ENCODE peak calls at places on chromosomes 7 and 10, in eight cellular contexts. One of them, this sample, is unnamed.

GRCh38 chr10:103276941-103277712 is at the start of gene INA:
- DNase-seq in mammary epithelial cell: peak; percentile 54
- DNase-seq in PC-3: no peak
- DNase-seq in neural progenitor cell: peak; percentile 94
- DNase-seq in mesendoderm: peak; percentile 87
- DNase-seq in IMR-90: peak; percentile 61
- DNase-seq in mesenchymal stem cell: peak; percentile 57
- DNase-seq in SK-N-SH: peak; percentile 97
- DNase-seq in this sample: peak; percentile 50

GRCh38 chr10:1420663-1421362 is 316.5 kb downstream of the ADARB2 start:
- DNase-seq in mesenchymal stem cell: peak; percentile 10
- DNase-seq in PC-3: peak; percentile 40
- DNase-seq in mesendoderm: peak; percentile 93
- DNase-seq in mammary epithelial cell: peak; percentile 31
- DNase-seq in neural progenitor cell: peak; percentile 87
- DNase-seq in SK-N-SH: peak; percentile 85
- DNase-seq in IMR-90: no peak
- DNase-seq in this sample: peak; percentile 60

GRCh38 chr7:86949052-86949778 is 110.2 kb downstream of the ELAPOR2 start:
- DNase-seq in mesenchymal stem cell: no peak
- DNase-seq in SK-N-SH: no peak
- DNase-seq in IMR-90: no peak
- DNase-seq in neural progenitor cell: peak; percentile 27
- DNase-seq in PC-3: no peak
- DNase-seq in mesendoderm: no peak
- DNase-seq in mammary epithelial cell: no peak
- DNase-seq in this sample: no peak

GRCh38 chr7:107742678-107743566 is 1.0 kb upstream of the CBLL1 start:
- DNase-seq in mesendoderm: peak; percentile 86
- DNase-seq in PC-3: no peak
- DNase-seq in mammary epithelial cell: no peak
- DNase-seq in mesenchymal stem cell: no peak
- DNase-seq in neural progenitor cell: peak; percentile 80
- DNase-seq in IMR-90: no peak
- DNase-seq in SK-N-SH: peak; percentile 60
- DNase-seq in this sample: peak; percentile 62

GRCh38 chr7:99618726-99619125 is 2.0 kb downstream of the ZSCAN25 start:
- DNase-seq in IMR-90: peak; percentile 75
- DNase-seq in SK-N-SH: no peak
- DNase-seq in neural progenitor cell: no peak
- DNase-seq in mesendoderm: peak; percentile 73
- DNase-seq in mammary epithelial cell: peak; percentile 96
- DNase-seq in PC-3: peak; percentile 94
- DNase-seq in mesenchymal stem cell: peak; percentile 79
- DNase-seq in this sample: no peak

GRCh38 chr7:43655584-43655983 is 72.7 kb downstream of the STK17A start:
- DNase-seq in PC-3: peak; percentile 36
- DNase-seq in neural progenitor cell: no peak
- DNase-seq in mesendoderm: no peak
- DNase-seq in IMR-90: no peak
- DNase-seq in SK-N-SH: no peak
- DNase-seq in mammary epithelial cell: no peak
- DNase-seq in mesenchymal stem cell: no peak
- DNase-seq in this sample: no peak

GRCh38 chr7:151304856-151305255 is 36.8 kb upstream of the NUB1 start:
- DNase-seq in mesendoderm: peak; percentile 90
- DNase-seq in mesenchymal stem cell: peak; percentile 35
- DNase-seq in mammary epithelial cell: no peak
- DNase-seq in PC-3: peak; percentile 2
- DNase-seq in SK-N-SH: no peak
- DNase-seq in neural progenitor cell: peak; percentile 34
- DNase-seq in IMR-90: no peak
- DNase-seq in this sample: peak; percentile 28

GRCh38 chr7:69903410-69903809 is 305.1 kb downstream of the AUTS2 start:
- DNase-seq in PC-3: no peak
- DNase-seq in mammary epithelial cell: no peak
- DNase-seq in SK-N-SH: no peak
- DNase-seq in mesendoderm: no peak
- DNase-seq in neural progenitor cell: no peak
- DNase-seq in IMR-90: no peak
- DNase-seq in mesenchymal stem cell: no peak
- DNase-seq in this sample: no peak

GRCh38 chr7:128410092-128410665 is 397 bp upstream of the IMPDH1 start:
- DNase-seq in neural progenitor cell: peak; percentile 81
- DNase-seq in IMR-90: peak; percentile 81
- DNase-seq in PC-3: peak; percentile 62
- DNase-seq in SK-N-SH: peak; percentile 81
- DNase-seq in mesenchymal stem cell: peak; percentile 92
- DNase-seq in mammary epithelial cell: peak; percentile 82
- DNase-seq in mesendoderm: peak; percentile 64
- DNase-seq in this sample: no peak

GRCh38 chr7:80711521-80711920 is 73.1 kb downstream of the CD36 start:
- DNase-seq in PC-3: peak; percentile 49
- DNase-seq in mammary epithelial cell: peak; percentile 50
- DNase-seq in neural progenitor cell: no peak
- DNase-seq in mesenchymal stem cell: no peak
- DNase-seq in IMR-90: peak; percentile 73
- DNase-seq in SK-N-SH: no peak
- DNase-seq in mesendoderm: peak; percentile 32
- DNase-seq in this sample: no peak

GRCh38 chr7:99380823-99381663 is 6.5 kb downstream of the ARPC1B start:
- DNase-seq in SK-N-SH: peak; percentile 30
- DNase-seq in mesendoderm: no peak
- DNase-seq in neural progenitor cell: no peak
- DNase-seq in mammary epithelial cell: peak; percentile 30
- DNase-seq in mesenchymal stem cell: no peak
- DNase-seq in IMR-90: no peak
- DNase-seq in PC-3: no peak
- DNase-seq in this sample: no peak

GRCh38 chr10:24360286-24361127 is 151.6 kb downstream of the KIAA1217 start:
- DNase-seq in mesenchymal stem cell: peak; percentile 47
- DNase-seq in SK-N-SH: peak; percentile 68
- DNase-seq in PC-3: peak; percentile 77
- DNase-seq in mammary epithelial cell: peak; percentile 67
- DNase-seq in mesendoderm: peak; percentile 75
- DNase-seq in IMR-90: peak; percentile 73
- DNase-seq in neural progenitor cell: peak; percentile 80
- DNase-seq in this sample: peak; percentile 33

GRCh38 chr10:92110039-92110794 is 180.7 kb downstream of the CPEB3 start:
- DNase-seq in IMR-90: peak; percentile 73
- DNase-seq in neural progenitor cell: no peak
- DNase-seq in mammary epithelial cell: peak; percentile 27
- DNase-seq in mesendoderm: no peak
- DNase-seq in PC-3: peak; percentile 39
- DNase-seq in mesenchymal stem cell: peak; percentile 71
- DNase-seq in SK-N-SH: no peak
- DNase-seq in this sample: no peak

GRCh38 chr10:58698777-58699356 is 186.2 kb downstream of the BICC1 start:
- DNase-seq in mesenchymal stem cell: no peak
- DNase-seq in SK-N-SH: peak; percentile 54
- DNase-seq in neural progenitor cell: peak; percentile 16
- DNase-seq in PC-3: no peak
- DNase-seq in mesendoderm: no peak
- DNase-seq in mammary epithelial cell: no peak
- DNase-seq in IMR-90: no peak
- DNase-seq in this sample: no peak

GRCh38 chr10:127833804-127834203 is 58.9 kb downstream of the CLRN3 start:
- DNase-seq in mesendoderm: no peak
- DNase-seq in mammary epithelial cell: no peak
- DNase-seq in IMR-90: no peak
- DNase-seq in mesenchymal stem cell: no peak
- DNase-seq in PC-3: no peak
- DNase-seq in neural progenitor cell: no peak
- DNase-seq in SK-N-SH: no peak
- DNase-seq in this sample: no peak

GRCh38 chr7:116801092-116801710 is 61.2 kb upstream of the CAPZA2 start:
- DNase-seq in IMR-90: peak; percentile 87
- DNase-seq in mesendoderm: no peak
- DNase-seq in PC-3: peak; percentile 73
- DNase-seq in SK-N-SH: no peak
- DNase-seq in mesenchymal stem cell: peak; percentile 68
- DNase-seq in neural progenitor cell: no peak
- DNase-seq in mammary epithelial cell: peak; percentile 85
- DNase-seq in this sample: no peak

GRCh38 chr7:116802144-116802747 is 60.1 kb upstream of the CAPZA2 start:
- DNase-seq in neural progenitor cell: peak; percentile 67
- DNase-seq in mesendoderm: no peak
- DNase-seq in SK-N-SH: no peak
- DNase-seq in mammary epithelial cell: no peak
- DNase-seq in PC-3: no peak
- DNase-seq in IMR-90: peak; percentile 25
- DNase-seq in mesenchymal stem cell: no peak
- DNase-seq in this sample: no peak

GRCh38 chr7:116800594-116800993 is 61.8 kb upstream of the CAPZA2 start:
- DNase-seq in IMR-90: no peak
- DNase-seq in PC-3: no peak
- DNase-seq in mesenchymal stem cell: no peak
- DNase-seq in neural progenitor cell: no peak
- DNase-seq in SK-N-SH: no peak
- DNase-seq in mesendoderm: no peak
- DNase-seq in mammary epithelial cell: peak; percentile 23
- DNase-seq in this sample: no peak

GRCh38 chr7:116804459-116804858 is 57.9 kb upstream of the CAPZA2 start:
- DNase-seq in mesenchymal stem cell: no peak
- DNase-seq in mammary epithelial cell: no peak
- DNase-seq in SK-N-SH: no peak
- DNase-seq in IMR-90: no peak
- DNase-seq in neural progenitor cell: no peak
- DNase-seq in PC-3: no peak
- DNase-seq in mesendoderm: no peak
- DNase-seq in this sample: no peak

DNA sequence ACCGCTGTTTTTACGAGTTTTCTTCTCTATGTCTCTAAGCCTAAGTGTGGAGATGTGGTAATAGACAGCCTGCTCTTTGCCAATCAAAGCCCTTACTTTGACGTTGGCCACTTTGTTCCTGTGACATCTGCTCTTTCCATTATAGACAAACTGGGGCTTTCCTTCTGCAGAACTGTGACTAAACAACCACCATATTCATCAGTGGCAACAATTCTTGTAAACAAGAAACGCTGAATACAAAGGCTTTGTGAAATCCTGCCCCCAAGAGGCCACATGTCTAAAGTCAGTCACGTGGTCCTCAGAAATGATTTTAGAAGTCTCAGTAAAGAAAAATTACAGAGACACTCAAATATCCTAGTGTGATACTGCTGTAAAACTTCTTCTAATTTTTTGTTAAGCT is 59.6 kb upstream of the CAPZA2 start:
- DNase-seq in neural progenitor cell: peak; percentile 48
- DNase-seq in mesenchymal stem cell: peak; percentile 86
- DNase-seq in mesendoderm: peak; percentile 66
- DNase-seq in SK-N-SH: peak; percentile 33
- DNase-seq in PC-3: peak; percentile 74
- DNase-seq in IMR-90: peak; percentile 80
- DNase-seq in mammary epithelial cell: peak; percentile 80
- DNase-seq in this sample: no peak
- H3K9ac ChIP-seq in neural progenitor cell: no peak overlapping the region
- H3K9ac ChIP-seq in mesenchymal stem cell: peak overlapping the region; percentile 41
- H3K9ac ChIP-seq in mesendoderm: no peak overlapping the region
- H3K9ac ChIP-seq in SK-N-SH: no peak overlapping the region
- H3K9ac ChIP-seq in PC-3: no peak overlapping the region
- H3K9ac ChIP-seq in IMR-90: no peak overlapping the region
- H3K9ac ChIP-seq in mammary epithelial cell: peak overlapping the region; percentile 68
- H3K9ac ChIP-seq in this sample: no peak overlapping the region

GRCh38 chr7:30575910-30576309 is 18.8 kb upstream of the GARS1 start:
- DNase-seq in neural progenitor cell: no peak
- DNase-seq in PC-3: peak; percentile 5
- DNase-seq in mesenchymal stem cell: no peak
- DNase-seq in SK-N-SH: no peak
- DNase-seq in mammary epithelial cell: no peak
- DNase-seq in IMR-90: no peak
- DNase-seq in mesendoderm: peak; percentile 42
- DNase-seq in this sample: no peak
- H3K36me3 ChIP-seq in neural progenitor cell: peaks cover 13% of the 10 kb centered on the region
- H3K36me3 ChIP-seq in PC-3: peaks cover 61% of the 10 kb centered on the region
- H3K36me3 ChIP-seq in mesenchymal stem cell: peaks cover 88% of the 10 kb centered on the region
- H3K36me3 ChIP-seq in SK-N-SH: peaks cover 92% of the 10 kb centered on the region
- H3K36me3 ChIP-seq in mammary epithelial cell: peaks cover 3% of the 10 kb centered on the region
- H3K36me3 ChIP-seq in IMR-90: peaks cover 26% of the 10 kb centered on the region
- H3K36me3 ChIP-seq in mesendoderm: no peaks in the 10 kb centered on the region
- H3K36me3 ChIP-seq in this sample: peaks cover 27% of the 10 kb centered on the region

GRCh38 chr7:34296663-34297062 is 361.4 kb upstream of the NPSR1 start:
- DNase-seq in IMR-90: peak; percentile 44
- DNase-seq in mesendoderm: no peak
- DNase-seq in SK-N-SH: no peak
- DNase-seq in PC-3: no peak
- DNase-seq in mesenchymal stem cell: peak; percentile 33
- DNase-seq in mammary epithelial cell: no peak
- DNase-seq in neural progenitor cell: no peak
- DNase-seq in this sample: no peak
- H3K9ac ChIP-seq in IMR-90: no peak overlapping the region
- H3K9ac ChIP-seq in mesendoderm: no peak overlapping the region
- H3K9ac ChIP-seq in SK-N-SH: no peak overlapping the region
- H3K9ac ChIP-seq in PC-3: no peak overlapping the region
- H3K9ac ChIP-seq in mesenchymal stem cell: peak overlapping the region; percentile 2
- H3K9ac ChIP-seq in mammary epithelial cell: no peak overlapping the region
- H3K9ac ChIP-seq in neural progenitor cell: no peak overlapping the region
- H3K9ac ChIP-seq in this sample: no peak overlapping the region

DNA sequence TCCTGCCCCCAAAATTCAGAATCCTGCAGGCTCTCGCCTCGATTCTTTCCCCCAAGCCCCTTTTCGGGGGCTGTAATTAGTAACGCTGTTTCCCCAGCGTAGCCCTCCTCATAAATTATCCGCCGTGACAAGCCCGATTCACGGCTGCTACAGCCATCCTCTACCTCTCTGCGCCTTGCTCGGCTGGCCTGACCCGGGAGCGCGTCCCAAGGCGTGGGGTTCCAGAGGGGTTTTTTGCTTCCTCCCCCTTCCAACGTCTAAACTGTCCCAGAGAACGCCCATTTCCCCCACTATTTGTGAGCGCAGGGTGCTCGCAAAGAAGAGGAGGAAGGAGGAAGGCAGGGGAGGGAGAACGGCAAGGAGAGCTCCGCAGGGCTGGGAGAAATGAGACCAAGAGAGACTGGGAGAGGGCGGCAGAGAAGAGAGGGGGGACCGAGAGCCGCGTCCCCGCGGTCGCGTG is 889 bp downstream of the HOXA5 start:
- DNase-seq in neural progenitor cell: no peak
- DNase-seq in mesenchymal stem cell: no peak
- DNase-seq in mammary epithelial cell: peak; percentile 44
- DNase-seq in mesendoderm: no peak
- DNase-seq in PC-3: no peak
- DNase-seq in IMR-90: no peak
- DNase-seq in SK-N-SH: no peak
- DNase-seq in this sample: no peak
- H3K36me3 ChIP-seq in neural progenitor cell: no peaks in the 10 kb centered on the region
- H3K36me3 ChIP-seq in mesenchymal stem cell: peaks cover 43% of the 10 kb centered on the region
- H3K36me3 ChIP-seq in mammary epithelial cell: no peaks in the 10 kb centered on the region
- H3K36me3 ChIP-seq in mesendoderm: no peaks in the 10 kb centered on the region
- H3K36me3 ChIP-seq in PC-3: peaks cover 13% of the 10 kb centered on the region
- H3K36me3 ChIP-seq in IMR-90: peaks cover 9% of the 10 kb centered on the region
- H3K36me3 ChIP-seq in SK-N-SH: no peaks in the 10 kb centered on the region
- H3K36me3 ChIP-seq in this sample: no peaks in the 10 kb centered on the region

This sample was measured in NT2/D1.